ENCODE peak calls at places on chromosomes 11 and 22, in six cellular contexts. U is A549, I is IMR-90, F is SK-N-SH, C is HepG2, R is GM12878. K is an unnamed sample.

GRCh38 chr11:92658733-92659132 is 310.7 kb upstream of the MTNR1B start:
- DNase-seq in U (no peak), I (no peak), F (no peak), C (no peak), R (no peak), K (no peak)

GRCh38 chr11:95501761-95502266 is 270.8 kb upstream of the SESN3 start:
- DNase-seq in U (no peak), I (no peak), F (no peak), C (no peak), R (no peak), K (no peak)

GRCh38 chr11:75639752-75640151 is 29.1 kb downstream of the MAP6 start:
- DNase-seq in U (no peak), I (peak; percentile 59), F (peak; percentile 75), C (no peak), R (peak; percentile 17), K (no peak)

GRCh38 chr11:68828155-68828931 is 13.4 kb downstream of the CPT1A start:
- DNase-seq in U (no peak), I (no peak), F (peak; percentile 69), C (no peak), R (no peak), K (no peak)

GRCh38 chr11:35087648-35088047 is 51.3 kb upstream of the CD44 start:
- DNase-seq in U (no peak), I (peak; percentile 53), F (no peak), C (no peak), R (no peak), K (no peak)

GRCh38 chr11:5596611-5597201 is at the start of gene TRIM6:
- DNase-seq in U (peak; percentile 84), I (peak; percentile 35), F (no peak), C (no peak), R (no peak), K (peak; percentile 66)

GRCh38 chr11:8068605-8069221 is 12.3 kb upstream of the TUB start:
- DNase-seq in U (peak; percentile 17), I (peak; percentile 91), F (peak; percentile 70), C (peak; percentile 47), R (no peak), K (no peak)

GRCh38 chr11:61149624-61150615 is 11.3 kb downstream of the VPS37C start:
- DNase-seq in U (no peak), I (peak; percentile 63), F (no peak), C (peak; percentile 46), R (no peak), K (no peak)

GRCh38 chr11:43802509-43802908 is 78.1 kb upstream of the ALKBH3 start:
- DNase-seq in U (no peak), I (peak; percentile 16), F (peak; percentile 10), C (peak; percentile 7), R (no peak), K (no peak)

GRCh38 chr22:30246962-30247376 is 410 bp upstream of the LIF start:
- DNase-seq in U (no peak), I (no peak), F (peak; percentile 53), C (no peak), R (no peak), K (no peak)
- TF ChIP-seq USF2 in U (no peak), I (no peak), F (no peak), C (no peak), R (no peak), K (no peak)

DNA sequence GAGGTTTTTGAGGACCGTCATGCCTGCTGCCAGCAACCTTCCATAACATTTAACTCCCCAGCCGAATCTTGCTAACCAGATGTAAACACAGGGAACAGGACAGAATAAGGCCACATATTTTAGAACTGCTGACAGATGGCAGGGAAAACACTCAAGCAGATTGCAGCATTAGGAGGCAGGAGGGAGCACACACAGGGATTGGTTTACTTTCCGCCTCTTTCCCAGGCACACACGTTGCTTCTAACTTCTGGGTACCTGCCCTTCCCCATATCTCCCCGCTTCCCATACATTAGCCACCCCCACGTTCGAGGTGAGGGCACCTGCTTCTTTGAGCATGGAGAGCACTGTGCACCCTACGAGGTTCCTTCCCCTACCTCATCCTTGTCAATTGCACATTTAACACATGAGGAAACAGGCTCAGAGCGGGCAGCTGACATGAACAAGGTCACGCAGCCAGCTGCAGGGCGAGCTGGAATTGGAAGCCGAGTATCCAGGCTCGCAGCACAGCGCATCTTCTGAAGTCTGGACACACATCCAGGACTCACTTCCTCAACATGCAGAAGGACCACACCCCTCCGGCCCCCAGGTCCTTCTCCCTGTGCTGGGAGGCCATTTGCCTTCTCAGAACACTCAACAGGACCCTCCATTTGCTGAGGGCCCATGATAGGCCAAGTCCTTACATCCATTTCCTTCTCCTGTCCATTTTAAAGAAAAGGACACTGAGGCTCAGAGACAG is 18.7 kb downstream of the ASPHD2 start:
- DNase-seq in U (no peak), I (no peak), F (no peak), C (no peak), R (no peak), K (no peak)
- TF ChIP-seq USF2 in U (no peak), I (no peak), F (no peak), C (no peak), R (no peak), K (no peak)

GRCh38 chr22:43202326-43202725 is 15.4 kb upstream of the TTLL12 start:
- DNase-seq in U (no peak), I (no peak), F (no peak), C (no peak), R (no peak), K (no peak)

GRCh38 chr22:43200555-43200954 is 13.6 kb upstream of the TTLL12 start:
- DNase-seq in U (no peak), I (no peak), F (no peak), C (no peak), R (no peak), K (no peak)

GRCh38 chr22:43203471-43203981 is 16.6 kb upstream of the TTLL12 start:
- DNase-seq in U (no peak), I (no peak), F (no peak), C (no peak), R (no peak), K (peak; percentile 81)

GRCh38 chr22:43201486-43202219 is 14.7 kb upstream of the TTLL12 start:
- DNase-seq in U (no peak), I (no peak), F (no peak), C (no peak), R (no peak), K (no peak)

GRCh38 chr22:43202756-43203155 is 15.8 kb upstream of the TTLL12 start:
- DNase-seq in U (no peak), I (no peak), F (no peak), C (no peak), R (no peak), K (no peak)
- TF ChIP-seq USF2 in U (no peak), I (no peak), F (no peak), C (no peak), R (no peak), K (no peak)

GRCh38 chr11:1484061-1484671 is 2.4 kb downstream of the MOB2 start:
- DNase-seq in U (no peak), I (no peak), F (no peak), C (no peak), R (no peak), K (no peak)

GRCh38 chr11:1485504-1485885 is 1.1 kb downstream of the MOB2 start:
- DNase-seq in U (no peak), I (no peak), F (no peak), C (no peak), R (no peak), K (no peak)

GRCh38 chr11:1483445-1483961 is 3.1 kb downstream of the MOB2 start:
- DNase-seq in U (no peak), I (no peak), F (no peak), C (no peak), R (no peak), K (no peak)

GRCh38 chr11:1486054-1486825 is at the start of gene MOB2:
- DNase-seq in U (no peak), I (peak; percentile 4), F (no peak), C (no peak), R (no peak), K (peak; percentile 38)

GRCh38 chr11:1484716-1485503 is 1.7 kb downstream of the MOB2 start:
- DNase-seq in U (no peak), I (no peak), F (no peak), C (no peak), R (no peak), K (no peak)
- TF ChIP-seq USF2 in U (no peak), I (no peak), F (no peak), C (no peak), R (no peak), K (no peak)